ENCODE peak calls at places on chromosomes 6 and 20, in six cellular contexts. G is pancreas, M is heart right ventricle, A is uterus, F is fibroblast of pulmonary artery, C is AG04449. U is an unnamed sample.

GRCh38 chr20:20295621-20296498 is 72.0 kb upstream of the INSM1 start:
- DNase-seq in G (no peak), M (no peak), A (no peak), F (no peak), C (no peak), U (no peak)

GRCh38 chr20:48154040-48154439 is 368.8 kb upstream of the SULF2 start:
- DNase-seq in G (no peak), M (no peak), A (no peak), F (no peak), C (no peak), U (no peak)

GRCh38 chr6:74979065-74979766 is 226.6 kb downstream of the COL12A1 start:
- DNase-seq in G (no peak), M (no peak), A (no peak), F (peak), C (no peak), U (no peak)

GRCh38 chr20:45892828-45893500 is 1.8 kb downstream of the CTSA start:
- DNase-seq in G (no peak), M (no peak), A (no peak), F (no peak), C (no peak), U (no peak)

GRCh38 chr6:107418118-107418517 is 41.2 kb downstream of the PDSS2 start:
- DNase-seq in G (no peak), M (no peak), A (no peak), F (peak), C (no peak), U (no peak)

GRCh38 chr6:166692723-166693302 is 65.8 kb upstream of the RPS6KA2 start:
- DNase-seq in G (no peak), M (no peak), A (no peak), F (no peak), C (no peak), U (no peak)

GRCh38 chr6:134342211-134342610 is 24.3 kb upstream of the SGK1 start:
- DNase-seq in G (no peak), M (peak), A (peak), F (no peak), C (no peak), U (no peak)

GRCh38 chr6:168201383-168201782 is 118.2 kb downstream of the DACT2 start:
- DNase-seq in G (no peak), M (no peak), A (no peak), F (no peak), C (no peak), U (no peak)

DNA sequence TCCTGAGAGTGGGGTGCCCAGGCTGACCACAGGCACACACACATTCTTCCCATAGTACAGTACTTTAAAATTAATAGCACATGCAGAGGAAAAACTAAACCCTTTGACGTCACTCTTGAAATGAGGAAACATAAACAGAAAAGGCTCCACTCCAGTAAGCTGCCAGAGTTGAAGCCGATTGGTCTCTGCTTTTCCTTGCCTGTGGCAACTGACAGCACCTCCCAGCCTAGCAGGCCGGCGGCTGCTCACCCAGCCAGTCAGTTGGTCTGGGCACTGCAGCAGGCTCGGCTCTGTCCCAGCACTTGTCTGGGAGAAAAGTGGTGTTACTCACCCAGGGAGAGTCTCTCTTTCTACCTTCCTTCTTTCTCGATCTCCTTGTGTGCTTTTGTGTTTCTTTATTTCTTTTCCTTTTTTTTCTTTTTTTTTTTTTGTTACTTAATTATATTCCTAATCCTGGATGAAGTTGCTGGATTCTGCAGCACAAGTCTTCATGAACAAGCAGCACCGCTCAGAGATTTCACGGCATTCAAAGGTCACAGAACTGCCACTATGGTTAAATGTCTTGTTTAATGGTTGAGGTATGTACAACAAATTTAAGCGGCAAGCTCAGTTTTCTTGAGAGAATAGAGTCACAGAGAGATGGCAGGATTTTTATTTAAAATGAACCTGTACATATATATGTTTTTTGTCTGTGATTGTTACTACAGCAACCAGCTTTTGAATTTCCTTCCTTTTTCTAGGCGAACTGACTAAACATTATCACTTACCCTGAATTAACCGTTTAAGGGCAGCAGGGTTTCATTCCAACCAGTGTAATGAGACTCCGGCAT is at the start of gene PDE7B:
- DNase-seq in G (peak), M (peak), A (peak), F (peak), C (peak), U (peak)
- H3K4me3 ChIP-seq in G (peak), M (peak), A (peak), F (peak), C (peak), U (peak)

GRCh38 chr6:35687658-35688604 is 784 bp downstream of the FKBP5 start:
- DNase-seq in G (peak), M (peak), A (peak), F (peak), C (no peak), U (no peak)
- TF ChIP-seq CTCF in G (no peak), M (no peak), A (no peak), F (no peak), C (no peak), U (no peak)

GRCh38 chr6:37566209-37566859 is 66.6 kb upstream of the CCDC167 start:
- DNase-seq in G (no peak), M (peak), A (no peak), F (peak), C (no peak), U (no peak)
- H3K4me3 ChIP-seq in G (peak), M (peak), A (peak), F (peak), C (peak), U (peak)

DNA sequence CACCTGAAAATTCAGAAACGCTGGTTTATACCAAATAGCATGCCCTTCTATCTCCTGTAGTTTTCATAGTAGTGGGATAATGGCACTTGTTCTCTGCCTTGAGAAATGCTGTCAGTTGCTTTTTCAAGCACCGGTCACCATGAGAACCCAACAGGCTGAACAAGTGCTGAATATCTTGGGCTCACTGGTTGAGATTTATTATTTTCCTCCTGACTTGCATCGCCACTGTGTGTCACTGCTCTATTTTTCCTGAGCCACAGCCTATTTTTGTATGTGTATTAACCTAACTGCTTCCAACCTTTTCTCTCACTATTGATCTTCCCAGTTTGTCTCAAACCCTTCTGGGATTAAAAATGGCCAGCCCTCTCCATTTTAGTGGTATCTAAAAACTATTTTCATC is 71.9 kb downstream of the OPN5 start:
- DNase-seq in G (no peak), M (no peak), A (no peak), F (no peak), C (no peak), U (no peak)
- TF ChIP-seq CTCF in G (no peak), M (no peak), A (no peak), F (no peak), C (no peak), U (no peak)

DNA sequence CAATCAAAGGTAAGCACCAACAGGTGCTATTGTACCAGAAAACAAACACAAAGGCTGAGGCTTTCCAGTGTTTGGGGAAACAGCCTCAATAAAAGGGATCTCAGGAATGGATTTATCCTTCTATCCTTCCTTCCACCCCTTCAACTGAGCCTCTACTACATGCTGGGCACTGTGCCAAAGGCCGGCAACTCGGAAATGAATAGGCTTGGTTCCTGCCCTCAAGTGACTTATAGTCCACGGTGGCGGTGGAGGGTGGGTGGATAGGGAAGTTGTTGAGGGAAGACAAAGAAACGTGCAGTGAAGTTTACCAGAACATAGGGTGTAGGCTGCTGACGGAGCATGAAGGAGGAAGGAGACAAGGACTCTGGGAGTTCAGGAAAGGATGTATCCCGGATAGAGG is 73.4 kb upstream of the TAB2 start:
- DNase-seq in G (no peak), M (no peak), A (no peak), F (no peak), C (no peak), U (no peak)
- H3K4me3 ChIP-seq in G (no peak), M (no peak), A (no peak), F (no peak), C (no peak), U (no peak)

GRCh38 chr20:58293453-58293852 is 16.1 kb upstream of the RAB22A start:
- DNase-seq in G (no peak), M (peak), A (no peak), F (no peak), C (no peak), U (no peak)
- TF ChIP-seq CTCF in G (no peak), M (no peak), A (no peak), F (no peak), C (no peak), U (no peak)

GRCh38 chr6:125957845-125958244 is 1.3 kb downstream of the HINT3 start:
- DNase-seq in G (peak), M (no peak), A (no peak), F (peak), C (no peak), U (no peak)
- H3K4me3 ChIP-seq in G (peak), M (peak), A (peak), F (peak), C (peak), U (no peak)

U was measured in AG09309.